ENCODE peak calls at places on chromosomes 16 and 17, in six cellular contexts. N is PC-3, G is nephron progenitor cell, D is heart left ventricle, Z is tibial nerve, K is GM06990. V is an unnamed sample.

GRCh38 chr17:32769846-32770245 is 107.1 kb downstream of the MYO1D start:
- DNase-seq in D (no peak), N (peak; percentile 20), G (no peak), Z (no peak), K (no peak), V (no peak)

GRCh38 chr16:65148804-65149203 is 26.9 kb upstream of the CDH11 start:
- DNase-seq in K (no peak), N (peak; percentile 43), Z (no peak), D (no peak), G (no peak), V (no peak)

GRCh38 chr16:75351183-75351582 is 82.1 kb downstream of the CFDP1 start:
- DNase-seq in K (no peak), G (no peak), N (peak; percentile 53), Z (no peak), D (no peak), V (no peak)

GRCh38 chr16:88836791-88837190 is 20.0 kb downstream of the GALNS start:
- DNase-seq in N (no peak), K (no peak), Z (no peak), G (no peak), D (no peak), V (no peak)

GRCh38 chr17:51402881-51403280 is 142.5 kb downstream of the UTP18 start:
- DNase-seq in G (no peak), K (no peak), Z (no peak), D (no peak), N (no peak), V (no peak)

GRCh38 chr17:73017653-73018052 is 74.8 kb downstream of the SLC39A11 start:
- DNase-seq in G (no peak), N (peak; percentile 37), D (no peak), Z (no peak), K (no peak), V (no peak)

GRCh38 chr16:50324345-50324744 is 44.4 kb downstream of the BRD7 start:
- DNase-seq in K (no peak), G (no peak), N (no peak), Z (no peak), D (no peak), V (no peak)

GRCh38 chr17:9432121-9432866 is 143.3 kb downstream of the STX8 start:
- DNase-seq in N (no peak), G (no peak), Z (no peak), K (peak; percentile 30), D (no peak), V (no peak)

GRCh38 chr16:6066601-6067000 is 969.0 kb upstream of the EEF2KMT start:
- DNase-seq in N (no peak), D (no peak), Z (no peak), G (no peak), K (no peak), V (no peak)

GRCh38 chr17:17492085-17492484 is 4.1 kb downstream of the RASD1 start:
- DNase-seq in G (no peak), Z (no peak), K (no peak), N (no peak), D (no peak), V (no peak)

GRCh38 chr16:14600164-14600563 is 29.9 kb downstream of the PARN start:
- DNase-seq in D (no peak), K (no peak), Z (peak; percentile 34), N (peak; percentile 47), G (no peak), V (no peak)

GRCh38 chr16:47574091-47575054 is 113.2 kb downstream of the PHKB start:
- DNase-seq in G (no peak), D (no peak), N (peak; percentile 20), Z (no peak), K (peak; percentile 12), V (no peak)

GRCh38 chr17:15882058-15882720 is 62.7 kb upstream of the ADORA2B start:
- DNase-seq in N (no peak), D (no peak), K (no peak), Z (no peak), G (no peak), V (no peak)

GRCh38 chr16:11181889-11182279 is 74.1 kb downstream of the SOCS1 start:
- DNase-seq in G (no peak), N (no peak), D (no peak), K (no peak), Z (peak; percentile 14), V (no peak)

GRCh38 chr17:28938552-28938951 is 12.8 kb downstream of the PHF12 start:
- DNase-seq in D (peak; percentile 49), N (no peak), Z (no peak), G (no peak), K (no peak), V (no peak)

GRCh38 chr17:82047914-82048570 is 3.6 kb downstream of the RFNG start:
- DNase-seq in D (no peak), N (no peak), G (no peak), Z (no peak), K (no peak), V (no peak)

GRCh38 chr16:31090540-31090939 is 1.8 kb upstream of the PRSS53 start:
- DNase-seq in N (no peak), K (no peak), Z (no peak), G (no peak), D (no peak), V (no peak)

GRCh38 chr17:74417178-74418045 is 14.5 kb upstream of the GPRC5C start:
- DNase-seq in G (peak; percentile 12), N (peak; percentile 98), D (no peak), K (no peak), Z (no peak), V (no peak)

GRCh38 chr17:43215341-43215740 is 3.7 kb downstream of the TMEM106A start:
- DNase-seq in N (no peak), Z (no peak), D (no peak), K (no peak), G (no peak), V (no peak)

GRCh38 chr17:65169691-65170090 is 32.5 kb downstream of the RGS9 start:
- DNase-seq in G (no peak), Z (no peak), D (no peak), N (no peak), K (no peak), V (no peak)

GRCh38 chr16:70662991-70663523 is 16.7 kb downstream of the IL34 start:
- DNase-seq in D (no peak), G (no peak), Z (no peak), N (no peak), K (no peak), V (no peak)

GRCh38 chr17:82887255-82888164 is 47.7 kb upstream of the ZNF750 start:
- DNase-seq in K (no peak), N (no peak), Z (no peak), D (no peak), G (no peak), V (no peak)

GRCh38 chr17:47305302-47305923 is 18.3 kb upstream of the EFCAB13 start:
- DNase-seq in D (no peak), Z (no peak), N (peak; percentile 100), G (no peak), K (no peak), V (peak; percentile 16)

GRCh38 chr17:12256380-12256995 is 235.8 kb downstream of the MAP2K4 start:
- DNase-seq in Z (peak; percentile 22), D (peak; percentile 26), K (peak; percentile 12), G (peak; percentile 35), N (peak; percentile 69), V (no peak)

GRCh38 chr16:4415538-4416199 is 727 bp downstream of the CORO7 start:
- DNase-seq in Z (peak; percentile 33), G (peak; percentile 49), N (peak; percentile 15), K (peak; percentile 74), D (peak; percentile 51), V (no peak)

GRCh38 chr17:18993876-18994275 is 10.7 kb downstream of the FAM83G start:
- DNase-seq in D (no peak), K (no peak), G (no peak), Z (no peak), N (no peak), V (no peak)

GRCh38 chr17:56652608-56653007 is 59.1 kb downstream of the NOG start:
- DNase-seq in G (no peak), D (no peak), Z (no peak), K (no peak), N (peak; percentile 31), V (no peak)
- TF ChIP-seq CTCF in G (no peak), D (no peak), Z (no peak), K (no peak), N (no peak), V (no peak)

GRCh38 chr16:77190478-77191258 is at the start of gene MON1B:
- DNase-seq in D (peak; percentile 98), K (peak; percentile 96), Z (peak; percentile 96), N (peak; percentile 94), G (peak; percentile 91), V (peak; percentile 96)
- TF ChIP-seq CTCF in D (no peak), K (no peak), Z (no peak), N (no peak), G (no peak), V (peak; percentile 32)

DNA sequence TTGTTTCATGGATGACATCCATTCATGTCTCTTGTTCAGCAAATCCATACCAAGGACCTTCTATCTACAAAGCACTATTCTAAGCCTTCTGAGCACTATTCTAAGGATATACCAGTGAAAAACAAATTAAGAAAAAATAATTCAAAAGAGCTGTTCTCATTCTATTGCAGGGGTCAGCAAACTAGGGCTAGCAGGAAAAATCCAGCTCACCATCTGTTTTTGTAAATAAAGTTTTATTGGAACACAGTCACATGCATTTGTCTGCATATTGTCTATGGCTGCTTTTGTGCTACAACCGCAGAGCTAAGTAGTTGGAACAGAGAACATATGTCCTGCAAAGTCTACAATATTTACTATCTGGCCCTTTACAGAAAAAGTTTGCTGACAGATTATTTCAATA is 222.7 kb upstream of the DYNLRB2 start:
- DNase-seq in N (no peak), D (no peak), Z (no peak), G (no peak), K (no peak), V (no peak)
- TF ChIP-seq CTCF in N (no peak), D (no peak), Z (no peak), G (no peak), K (no peak), V (peak; percentile 1)

GRCh38 chr17:60989439-60989838 is 311.8 kb downstream of the BCAS3 start:
- DNase-seq in D (no peak), Z (no peak), N (no peak), K (no peak), G (no peak), V (no peak)
- TF ChIP-seq CTCF in D (no peak), Z (no peak), N (no peak), K (no peak), G (no peak), V (no peak)